ENCODE peak calls at places on chromosomes 12 and 14, in four cellular contexts. R is A549, G is K562, V is HepG2. I is an unnamed sample.

GRCh38 chr14:84087986-84088531 is 1441.9 kb upstream of the FLRT2 start:
- DNase-seq in G (no peak), V (no peak), R (no peak), I (no peak)

GRCh38 chr14:75428230-75429104 is 645 bp downstream of the JDP2 start:
- DNase-seq in G (peak; percentile 72), V (no peak), R (peak; percentile 46), I (no peak)

GRCh38 chr12:122003646-122004611 is 17.8 kb upstream of the BCL7A start:
- DNase-seq in V (no peak), R (no peak), G (peak; percentile 45), I (no peak)

GRCh38 chr12:102216086-102216691 is 18.6 kb upstream of the PMCH start:
- DNase-seq in V (no peak), G (no peak), R (peak; percentile 4), I (no peak)

GRCh38 chr14:68951051-68951797 is 27.9 kb downstream of the ACTN1 start:
- DNase-seq in V (no peak), G (no peak), R (peak; percentile 80), I (no peak)

GRCh38 chr12:56119361-56119796 is 1.3 kb downstream of the ZC3H10 start:
- DNase-seq in R (peak; percentile 95), G (peak; percentile 79), V (peak; percentile 95), I (no peak)

GRCh38 chr12:97229036-97229435 is 233.6 kb upstream of the RMST start:
- DNase-seq in R (no peak), V (no peak), G (no peak), I (no peak)

GRCh38 chr14:93173943-93174395 is 10.7 kb downstream of the MOAP1 start:
- DNase-seq in G (peak; percentile 16), V (no peak), R (no peak), I (no peak)

GRCh38 chr12:88298014-88298682 is 156.0 kb downstream of the TMTC3 start:
- DNase-seq in G (no peak), V (no peak), R (no peak), I (no peak)

GRCh38 chr14:67704484-67705089 is 2.9 kb downstream of the RDH12 start:
- DNase-seq in R (peak; percentile 74), G (peak; percentile 18), V (peak; percentile 54), I (peak; percentile 45)

GRCh38 chr14:92917041-92917940 is 5.7 kb upstream of the CHGA start:
- DNase-seq in V (no peak), G (no peak), R (no peak), I (no peak)

GRCh38 chr12:77813558-77813957 is 17.1 kb upstream of the NAV3 start:
- DNase-seq in V (no peak), R (no peak), G (no peak), I (no peak)

GRCh38 chr14:70525691-70526090 is 9.1 kb downstream of the ADAM20 start:
- DNase-seq in G (no peak), R (no peak), V (no peak), I (no peak)

GRCh38 chr14:99581371-99581770 is 22.6 kb downstream of the CCDC85C start:
- DNase-seq in G (no peak), R (no peak), V (no peak), I (no peak)

GRCh38 chr14:99579903-99580570 is 24.0 kb downstream of the CCDC85C start:
- DNase-seq in G (peak; percentile 29), R (peak; percentile 75), V (no peak), I (no peak)

GRCh38 chr14:99578541-99579044 is 25.4 kb downstream of the CCDC85C start:
- DNase-seq in V (no peak), G (no peak), R (no peak), I (no peak)

GRCh38 chr14:99576761-99577705 is 27.0 kb downstream of the CCDC85C start:
- DNase-seq in R (no peak), G (no peak), V (no peak), I (no peak)

DNA sequence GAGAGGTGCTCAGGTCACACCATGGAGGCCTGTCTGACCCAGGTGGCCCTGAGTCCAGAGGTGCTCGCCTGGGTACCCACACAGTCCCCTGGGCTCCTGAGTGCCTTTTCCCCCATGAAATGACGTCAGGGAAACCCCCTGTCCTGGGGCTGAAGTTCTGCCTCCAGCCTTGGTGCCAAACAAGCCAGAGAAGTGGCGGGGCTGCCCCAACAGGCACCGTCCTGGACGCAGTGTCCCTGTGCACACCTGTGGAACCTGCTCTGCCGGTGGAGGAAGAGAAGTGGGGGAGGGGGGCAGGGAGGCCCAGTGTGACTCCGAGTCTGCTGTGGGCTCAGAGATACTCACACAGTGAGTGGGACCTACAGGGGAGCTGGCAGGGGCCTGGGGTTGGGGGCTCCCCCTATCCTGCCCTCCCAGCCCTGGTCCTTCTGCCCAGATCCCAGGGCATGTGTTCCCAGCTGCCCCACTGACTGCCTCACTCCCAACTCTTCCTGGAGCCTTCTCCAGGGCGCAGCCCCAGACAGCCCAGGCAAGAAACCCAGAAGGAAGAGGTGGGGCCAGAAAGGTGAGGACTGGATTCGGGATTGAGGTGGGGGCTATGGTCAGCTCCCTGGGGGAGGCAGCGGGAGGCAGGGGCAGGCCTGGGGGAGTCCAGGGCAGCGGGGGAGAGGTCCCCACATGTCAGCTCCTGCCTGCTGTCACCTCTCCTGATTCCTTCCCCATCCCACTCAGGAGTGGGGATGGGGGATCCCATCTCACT is 24.8 kb downstream of the CCDC85C start:
- DNase-seq in V (no peak), G (no peak), R (no peak), I (no peak)
- H3K4me2 ChIP-seq in V (no peak overlapping the region), G (no peak overlapping the region), R (peak overlapping the region; percentile 80), I (no peak overlapping the region)

GRCh38 chr12:13945236-13945635 is 36.2 kb downstream of the GRIN2B start:
- DNase-seq in G (no peak), R (no peak), V (no peak), I (no peak)

GRCh38 chr12:13940466-13940865 is 40.9 kb downstream of the GRIN2B start:
- DNase-seq in R (no peak), G (no peak), V (no peak), I (no peak)

GRCh38 chr12:13942826-13943225 is 38.6 kb downstream of the GRIN2B start:
- DNase-seq in G (no peak), V (no peak), R (no peak), I (no peak)

GRCh38 chr12:13937735-13938134 is 43.7 kb downstream of the GRIN2B start:
- DNase-seq in G (no peak), V (no peak), R (no peak), I (no peak)

DNA sequence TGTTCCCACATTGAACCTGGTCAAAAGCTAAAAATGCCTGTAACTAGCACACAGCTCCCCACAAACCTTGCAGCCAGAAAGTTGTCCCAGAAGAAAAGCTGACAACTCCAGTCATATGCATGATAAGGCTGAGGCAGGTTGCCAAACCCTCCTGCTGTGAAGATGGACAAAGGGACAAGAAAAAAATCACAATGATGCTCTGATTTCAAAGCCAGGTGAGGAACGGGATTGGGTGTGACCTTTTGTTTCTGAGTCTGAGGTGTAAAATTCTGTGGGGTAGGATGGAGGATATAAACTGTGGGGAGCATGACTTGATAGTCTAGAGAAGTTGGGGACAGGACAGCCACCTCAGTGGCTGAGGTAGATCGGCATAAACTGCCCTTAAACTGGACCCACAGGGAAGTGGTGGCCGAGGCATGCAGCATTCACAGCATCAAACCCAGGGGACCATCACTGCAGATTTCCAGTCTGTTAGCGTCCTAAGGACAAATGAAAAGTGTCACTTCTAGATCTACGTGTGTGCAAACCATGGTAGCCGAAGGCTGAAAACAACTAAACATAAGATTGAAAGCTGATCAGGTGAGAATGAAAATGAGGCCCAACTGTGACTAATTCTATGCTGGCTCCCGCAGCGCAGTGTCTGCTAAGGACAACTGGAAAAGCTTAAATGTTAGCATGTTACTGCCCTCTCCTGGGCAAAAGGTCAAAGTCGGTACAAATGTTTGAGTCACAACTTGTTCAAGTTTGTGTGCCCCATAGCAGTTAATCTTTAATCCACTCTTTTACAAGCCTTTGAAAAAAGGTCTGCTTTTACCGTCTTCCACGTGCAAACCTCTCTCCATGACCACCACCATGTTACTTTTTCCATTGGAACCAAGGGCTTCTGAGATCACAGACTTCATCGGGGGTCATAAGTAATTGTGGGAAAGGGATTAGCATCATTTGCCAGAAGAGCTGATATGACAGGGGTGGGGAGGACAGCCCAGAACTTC is 39.8 kb downstream of the GRIN2B start:
- DNase-seq in R (peak; percentile 87), V (peak; percentile 76), G (peak; percentile 8), I (no peak)
- TF ChIP-seq KDM1A in R (no peak), V (no peak), G (no peak), I (no peak)

GRCh38 chr12:45509621-45510020 is 219.9 kb upstream of the ARID2 start:
- DNase-seq in G (no peak), R (no peak), V (no peak), I (no peak)
- H3K4me2 ChIP-seq in G (no peak overlapping the region), R (no peak overlapping the region), V (no peak overlapping the region), I (no peak overlapping the region)

DNA sequence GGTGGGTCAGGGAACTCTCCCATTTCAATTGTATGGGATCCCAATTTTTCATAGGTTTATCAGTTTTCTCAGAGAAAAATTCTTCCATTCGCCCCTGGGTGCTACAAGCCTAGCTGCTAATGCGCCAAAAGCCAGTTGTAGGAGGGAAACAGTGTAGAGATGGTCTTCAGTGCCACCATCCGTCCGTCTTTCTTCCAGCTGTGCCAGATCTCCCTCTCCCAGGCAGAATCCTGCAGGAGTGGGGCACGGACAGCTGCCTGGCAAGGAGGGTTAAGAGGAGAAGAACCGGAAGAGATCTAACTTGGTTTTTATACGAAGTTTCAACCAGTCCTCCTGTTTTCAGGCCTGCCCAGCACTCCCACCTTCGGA is 38.9 kb upstream of the FUT8 start:
- DNase-seq in V (no peak), G (no peak), R (no peak), I (no peak)
- TF ChIP-seq KDM1A in V (no peak), G (no peak), R (no peak), I (no peak)

DNA sequence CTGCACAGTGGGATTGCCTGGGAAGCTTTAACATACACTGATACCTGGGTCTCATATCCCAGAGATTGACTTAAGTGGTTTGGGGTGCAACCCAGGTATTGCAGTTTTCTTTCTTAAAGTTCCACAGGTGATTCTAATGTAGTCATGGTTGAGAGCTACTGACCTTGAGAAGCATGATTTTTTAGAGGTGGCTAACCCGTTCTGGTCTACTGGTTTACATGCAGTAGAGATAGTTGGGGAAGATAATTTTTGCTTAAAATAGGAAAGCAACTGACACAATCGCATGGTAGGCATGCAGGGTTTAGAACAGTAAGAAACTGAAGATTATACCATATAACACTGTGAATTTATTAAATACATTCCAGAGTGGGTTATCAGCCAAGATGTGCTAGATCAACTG is 134.2 kb upstream of the DNM1L start:
- DNase-seq in V (no peak), R (no peak), G (no peak), I (no peak)
- H3K4me2 ChIP-seq in V (no peak overlapping the region), R (no peak overlapping the region), G (no peak overlapping the region), I (no peak overlapping the region)

DNA sequence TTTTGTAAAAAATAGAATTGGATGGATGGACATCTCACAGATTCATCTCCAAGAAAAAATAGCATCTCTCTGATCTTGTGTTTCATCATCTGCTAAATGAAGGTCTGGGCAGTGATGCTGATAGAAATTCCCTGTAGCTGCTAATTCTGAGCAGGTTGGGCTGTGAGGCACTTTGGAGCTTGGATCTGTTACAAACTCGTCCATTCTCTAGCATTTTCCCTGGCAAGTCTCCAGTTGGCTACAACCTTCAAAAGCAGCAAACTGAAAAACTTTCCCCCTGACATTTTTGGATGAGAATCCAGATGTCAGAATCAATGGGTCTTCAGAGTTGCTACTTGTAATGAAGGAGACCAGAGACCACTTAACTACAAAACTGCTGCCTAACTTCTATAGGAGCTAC is 72.7 kb downstream of the TPH2 start:
- DNase-seq in G (no peak), R (no peak), V (no peak), I (no peak)
- TF ChIP-seq KDM1A in G (no peak), R (no peak), V (no peak), I (no peak)

DNA sequence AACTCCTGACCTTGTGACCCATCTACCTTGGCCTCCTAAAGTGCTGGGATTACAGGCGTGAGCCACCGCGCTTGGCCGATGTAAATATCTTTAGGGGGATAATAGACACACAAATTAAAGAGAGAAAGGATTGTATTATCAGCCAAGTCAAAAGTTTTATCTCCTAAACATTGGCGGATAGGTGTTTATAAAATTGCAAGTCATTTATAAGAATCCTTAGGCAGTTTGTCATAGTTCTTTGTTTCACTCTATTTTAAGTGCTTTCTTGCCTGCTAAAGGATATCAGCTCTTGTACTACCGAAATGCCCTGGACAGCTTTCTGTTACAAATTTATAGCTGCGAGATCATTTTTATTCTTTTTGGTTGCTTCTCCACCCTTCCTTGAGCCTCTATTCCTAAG is 106.2 kb downstream of the DIP2B start:
- DNase-seq in R (no peak), G (no peak), V (no peak), I (no peak)
- H3K4me2 ChIP-seq in R (no peak overlapping the region), G (no peak overlapping the region), V (no peak overlapping the region), I (no peak overlapping the region)

I was measured in GM12878.